ENCODE peak calls at places on chromosomes 1 and 21, in nine cellular contexts. M is effector CD8-positive, alpha-beta T cell; B is T-helper 2 cell; N is activated naive CD8-positive, alpha-beta T cell treated with anti-CD3 and anti-CD28 coated beads for 36 hours; I is stimulated activated CD4-positive, alpha-beta T cell treated with anti-CD3 and anti-CD28 coated beads, Interleukin-1b, Interleukin-23, amount 100 ng/mL, for 24 hours; R is smooth muscle cell of the brain vasculature; J is GM10248; D is T-cell; K is Calu3. W is an unnamed sample.

GRCh38 chr1:168688679-168689657 is 40.0 kb downstream of the DPT start:
- DNase-seq in K (no peak), J (no peak), M (no peak), D (no peak), B (no peak), N (no peak), R (no peak), I (no peak), W (no peak)

GRCh38 chr1:172900359-172900997 is 150.3 kb downstream of the TNFSF18 start:
- DNase-seq in B (no peak), M (no peak), J (no peak), D (no peak), R (no peak), I (no peak), K (no peak), N (no peak), W (no peak)

GRCh38 chr1:168321945-168322344 is 41.3 kb downstream of the TBX19 start:
- DNase-seq in B (no peak), J (no peak), I (no peak), R (no peak), M (no peak), D (no peak), N (no peak), K (peak), W (no peak)

GRCh38 chr21:16437586-16437985 is 707.8 kb downstream of the USP25 start:
- DNase-seq in J (no peak), R (no peak), K (no peak), N (no peak), D (no peak), I (no peak), M (no peak), B (no peak), W (no peak)

GRCh38 chr1:162367073-162367472 is 9.6 kb downstream of the SPATA46 start:
- DNase-seq in D (no peak), K (no peak), R (no peak), M (no peak), I (no peak), J (no peak), B (no peak), N (no peak), W (no peak)

GRCh38 chr1:54604572-54605370 is 18.6 kb downstream of the FAM151A start:
- DNase-seq in M (peak), N (peak), D (peak), I (no peak), J (no peak), B (no peak), R (no peak), K (no peak), W (peak)

GRCh38 chr1:184753608-184754478 is 815 bp downstream of the EDEM3 start:
- DNase-seq in J (peak), R (no peak), I (peak), D (peak), M (peak), K (peak), N (peak), B (peak), W (peak)

GRCh38 chr1:199684686-199685273 is 342.7 kb upstream of the NR5A2 start:
- DNase-seq in B (no peak), N (peak), R (peak), J (peak), D (peak), K (peak), I (no peak), M (no peak), W (peak)

GRCh38 chr1:18411321-18411720 is 69.4 kb upstream of the KLHDC7A start:
- DNase-seq in N (no peak), J (no peak), K (no peak), B (no peak), I (no peak), M (no peak), D (no peak), R (no peak), W (no peak)

GRCh38 chr21:37751268-37751975 is 164.8 kb downstream of the KCNJ6 start:
- DNase-seq in M (no peak), K (no peak), J (no peak), I (no peak), N (no peak), B (no peak), R (no peak), D (no peak), W (no peak)

GRCh38 chr1:11518791-11519628 is 40.1 kb downstream of the DISP3 start:
- DNase-seq in J (no peak), I (no peak), B (no peak), K (no peak), M (no peak), N (no peak), D (no peak), R (no peak), W (no peak)

GRCh38 chr1:1550591-1551432 is 10.4 kb upstream of the TMEM240 start:
- DNase-seq in B (no peak), M (no peak), N (no peak), R (peak), J (no peak), I (no peak), K (no peak), D (no peak), W (no peak)

GRCh38 chr1:14881775-14882672 is 271.5 kb upstream of the TMEM51 start:
- DNase-seq in M (no peak), N (no peak), D (no peak), B (no peak), R (no peak), K (no peak), J (peak), I (no peak), W (peak)

GRCh38 chr21:36656138-36656537 is 42.8 kb upstream of the SIM2 start:
- DNase-seq in D (no peak), R (no peak), K (peak), I (no peak), N (no peak), B (no peak), J (no peak), M (no peak), W (no peak)